ENCODE peak calls at places on chromosomes 3 and 15, in eight cellular contexts. D is fibroblast of lung, A is IMR-90, Z is left ventricle myocardium inferior, U is astrocyte of the spinal cord, E is GM12864, L is left lung, H is lower leg skin. K is an unnamed sample.

GRCh38 chr15:62444104-62445027 is 279.3 kb upstream of the C2CD4B start:
- DNase-seq in E (no peak), U (peak), Z (no peak), H (peak), D (peak), A (peak), L (no peak), K (no peak)

GRCh38 chr3:52232279-52233107 is 6.5 kb downstream of the TWF2 start:
- DNase-seq in D (no peak), Z (no peak), L (no peak), A (no peak), H (no peak), E (no peak), U (no peak), K (no peak)

GRCh38 chr3:75886971-75887526 is 101.7 kb upstream of the ZNF717 start:
- DNase-seq in A (no peak), H (no peak), L (no peak), Z (no peak), E (no peak), U (no peak), D (no peak), K (no peak)

GRCh38 chr3:65884072-65884471 is 154.6 kb downstream of the MAGI1 start:
- DNase-seq in U (no peak), H (no peak), Z (no peak), D (no peak), A (no peak), E (no peak), L (no peak), K (no peak)

GRCh38 chr3:13677272-13677671 is 128.3 kb downstream of the FBLN2 start:
- DNase-seq in D (no peak), Z (no peak), H (no peak), A (no peak), L (no peak), E (no peak), U (no peak), K (no peak)

GRCh38 chr3:128620268-128620691 is 30.3 kb downstream of the RPN1 start:
- DNase-seq in A (no peak), E (no peak), D (no peak), H (peak), U (no peak), Z (no peak), L (no peak), K (no peak)

GRCh38 chr3:112966633-112967032 is 8.3 kb downstream of the CD200R1 start:
- DNase-seq in E (no peak), L (no peak), H (no peak), Z (no peak), D (no peak), A (no peak), U (no peak), K (no peak)

GRCh38 chr3:29181872-29182271 is 99.0 kb upstream of the RBMS3 start:
- DNase-seq in Z (no peak), E (no peak), A (no peak), D (no peak), U (no peak), L (no peak), H (no peak), K (no peak)

GRCh38 chr3:148923592-148923991 is 58.5 kb downstream of the CPA3 start:
- DNase-seq in D (no peak), U (no peak), A (no peak), H (no peak), L (no peak), Z (no peak), E (no peak), K (no peak)

GRCh38 chr3:108090066-108090700 is 648 bp downstream of the CD47 start:
- DNase-seq in L (no peak), A (peak), Z (peak), U (peak), H (peak), E (no peak), D (peak), K (peak)

GRCh38 chr15:67125589-67126502 is 60.4 kb downstream of the SMAD3 start:
- DNase-seq in U (peak), A (peak), L (no peak), Z (peak), H (peak), E (no peak), D (peak), K (no peak)

GRCh38 chr3:58659051-58659675 is 7.4 kb downstream of the FAM3D start:
- DNase-seq in U (peak), A (peak), H (peak), D (peak), E (no peak), L (no peak), Z (no peak), K (no peak)
- TF ChIP-seq CTCF in U (peak), A (peak), H (no peak), D (peak), E (no peak), L (no peak), Z (peak), K (no peak)

GRCh38 chr15:52362497-52362896 is 66.9 kb upstream of the MYO5C start:
- DNase-seq in U (peak), E (no peak), D (peak), A (peak), H (no peak), Z (no peak), L (no peak), K (no peak)
- TF ChIP-seq CTCF in U (no peak), E (no peak), D (no peak), A (no peak), H (no peak), Z (no peak), L (no peak), K (no peak)

GRCh38 chr3:50246517-50246954 is 10.5 kb downstream of the GNAI2 start:
- DNase-seq in U (peak), Z (peak), D (peak), L (peak), H (no peak), E (no peak), A (peak), K (no peak)
- TF ChIP-seq CTCF in U (no peak), Z (peak), D (no peak), L (no peak), H (no peak), E (no peak), A (no peak), K (no peak)

GRCh38 chr3:33318709-33319380 is 41.6 kb downstream of the FBXL2 start:
- DNase-seq in U (peak), A (peak), L (no peak), D (peak), H (no peak), Z (no peak), E (no peak), K (no peak)
- TF ChIP-seq CTCF in U (peak), A (peak), L (no peak), D (peak), H (no peak), Z (peak), E (no peak), K (no peak)

GRCh38 chr3:186220886-186221285 is 112.0 kb upstream of the ETV5 start:
- DNase-seq in H (no peak), D (peak), L (no peak), A (no peak), U (no peak), Z (no peak), E (no peak), K (no peak)
- TF ChIP-seq CTCF in H (no peak), D (peak), L (no peak), A (no peak), U (peak), Z (no peak), E (no peak), K (no peak)

GRCh38 chr3:189790658-189791057 is 159.5 kb downstream of the TP63 start:
- DNase-seq in Z (no peak), L (no peak), U (no peak), E (no peak), A (no peak), H (no peak), D (no peak), K (no peak)

GRCh38 chr3:189789432-189789831 is 158.2 kb downstream of the TP63 start:
- DNase-seq in A (no peak), D (no peak), H (no peak), U (no peak), L (no peak), Z (no peak), E (no peak), K (no peak)

GRCh38 chr3:189787191-189787590 is 156.0 kb downstream of the TP63 start:
- DNase-seq in Z (no peak), H (no peak), U (no peak), E (no peak), L (no peak), D (no peak), A (no peak), K (no peak)

GRCh38 chr3:189787622-189788021 is 156.4 kb downstream of the TP63 start:
- DNase-seq in D (no peak), H (no peak), L (no peak), E (no peak), A (peak), U (peak), Z (no peak), K (no peak)

GRCh38 chr3:189786479-189787064 is 155.4 kb downstream of the TP63 start:
- DNase-seq in L (peak), D (no peak), A (no peak), Z (no peak), E (no peak), H (no peak), U (no peak), K (no peak)
- TF ChIP-seq CTCF in L (no peak), D (no peak), A (no peak), Z (no peak), E (peak), H (no peak), U (peak), K (no peak)

GRCh38 chr3:81245505-81245904 is 515.9 kb downstream of the GBE1 start:
- DNase-seq in A (no peak), U (no peak), D (no peak), E (no peak), Z (no peak), L (no peak), H (no peak), K (no peak)

GRCh38 chr3:81237193-81237592 is 524.3 kb downstream of the GBE1 start:
- DNase-seq in L (no peak), A (no peak), U (no peak), H (no peak), Z (no peak), E (no peak), D (no peak), K (no peak)

GRCh38 chr3:81244196-81244595 is 517.2 kb downstream of the GBE1 start:
- DNase-seq in E (no peak), L (no peak), H (no peak), U (no peak), A (no peak), Z (no peak), D (no peak), K (no peak)

GRCh38 chr3:81245043-81245442 is 516.4 kb downstream of the GBE1 start:
- DNase-seq in A (no peak), U (peak), E (no peak), D (no peak), L (no peak), H (no peak), Z (no peak), K (no peak)

GRCh38 chr3:81242871-81243270 is 518.6 kb downstream of the GBE1 start:
- DNase-seq in E (no peak), Z (no peak), L (no peak), D (peak), U (peak), A (peak), H (no peak), K (no peak)
- TF ChIP-seq CTCF in E (peak), Z (peak), L (peak), D (peak), U (peak), A (peak), H (no peak), K (no peak)

DNA sequence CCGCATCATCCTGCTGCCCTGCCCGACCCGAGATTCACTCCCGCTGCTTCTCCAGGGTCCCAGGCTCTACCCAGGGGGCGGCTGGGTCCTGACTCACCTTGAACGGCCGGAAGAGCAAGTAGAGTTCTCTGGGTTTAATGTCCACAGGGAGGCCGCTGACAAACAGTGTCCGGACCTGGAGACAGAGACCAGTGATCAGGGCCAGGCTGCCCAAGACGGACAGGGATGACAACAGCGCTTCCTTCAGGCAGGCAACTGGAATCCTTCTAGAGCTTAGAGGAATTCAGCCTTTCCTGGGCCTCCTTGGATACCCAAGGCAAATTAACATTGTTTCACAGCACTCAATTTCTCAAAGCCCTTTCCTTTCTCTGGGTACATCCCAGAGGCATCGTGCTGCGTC is 23.9 kb downstream of the RBPMS2 start:
- DNase-seq in D (no peak), L (no peak), E (no peak), Z (no peak), H (no peak), U (no peak), A (no peak), K (no peak)
- TF ChIP-seq CTCF in D (no peak), L (no peak), E (no peak), Z (no peak), H (no peak), U (no peak), A (no peak), K (no peak)